ENCODE peak calls at places on chromosomes 2 and 18, in nine cellular contexts. K is NCI-H460, A is AG08395, Q is skeletal muscle cell, M is cardiac fibroblast, H is OCI-M1, L is kidney, S is HuH-7, Z is erythroblast. P is an unnamed sample.
A peak's percentile ranks its signal among the peaks of the same experiment; 100 is the strongest.

GRCh38 chr2:20666364-20667150 is at the start of gene GDF7:
- DNase-seq in K (no peak), A (no peak), Q (no peak), M (peak; percentile 31), H (no peak), L (peak; percentile 96), S (peak; percentile 96), Z (no peak), P (no peak)

GRCh38 chr18:39571511-39571910 is 2005.9 kb upstream of the CELF4 start:
- DNase-seq in K (peak; percentile 5), A (peak; percentile 25), Q (no peak), M (peak; percentile 45), H (peak; percentile 46), L (no peak), S (peak; percentile 4), Z (peak; percentile 38), P (no peak)

GRCh38 chr2:88748005-88748404 is 56.5 kb downstream of the RPIA start:
- DNase-seq in K (no peak), A (no peak), Q (no peak), M (no peak), H (no peak), L (no peak), S (no peak), Z (peak; percentile 75), P (no peak)

GRCh38 chr18:72941001-72941400 is 73.2 kb upstream of the NETO1 start:
- DNase-seq in K (no peak), A (no peak), Q (no peak), M (peak; percentile 1), H (peak; percentile 47), L (no peak), S (no peak), Z (no peak), P (no peak)

GRCh38 chr2:38074047-38074774 is 1.7 kb downstream of the CYP1B1 start:
- DNase-seq in K (no peak), A (no peak), Q (no peak), M (no peak), H (no peak), L (peak; percentile 79), S (no peak), Z (peak; percentile 41), P (no peak)

GRCh38 chr18:58505181-58505580 is 123.7 kb downstream of the ALPK2 start:
- DNase-seq in K (no peak), A (no peak), Q (no peak), M (no peak), H (no peak), L (no peak), S (no peak), Z (no peak), P (no peak)

GRCh38 chr2:214465386-214466146 is 54.7 kb downstream of the VWC2L start:
- DNase-seq in K (peak; percentile 1), A (peak; percentile 37), Q (no peak), M (peak; percentile 29), H (peak; percentile 2), L (no peak), S (no peak), Z (no peak), P (no peak)

GRCh38 chr2:85437488-85438290 is 19.2 kb downstream of the SH2D6 start:
- DNase-seq in K (peak; percentile 90), A (peak; percentile 77), Q (no peak), M (peak; percentile 84), H (peak; percentile 88), L (peak; percentile 97), S (peak; percentile 66), Z (peak; percentile 96), P (peak; percentile 90)

P was measured in Caki2.